ENCODE peak calls at places on chromosomes 5 and 9, in seven cellular contexts. M is upper lobe of right lung, I is small intestine, J is GM23248, X is breast epithelium, R is neuronal stem cell, F is aorta. G is an unnamed sample.

GRCh38 chr5:134041570-134042411 is 37.0 kb upstream of the VDAC1 start:
- DNase-seq in M (no peak), I (no peak), J (no peak), X (no peak), R (no peak), F (no peak), G (no peak)

GRCh38 chr5:1315709-1316587 is 21.1 kb upstream of the TERT start:
- DNase-seq in M (peak; percentile 85), I (peak; percentile 93), J (peak; percentile 24), X (peak; percentile 77), R (no peak), F (peak; percentile 32), G (peak; percentile 81)

GRCh38 chr5:64180661-64181343 is 15.2 kb downstream of the RNF180 start:
- DNase-seq in M (no peak), I (no peak), J (peak; percentile 3), X (no peak), R (no peak), F (no peak), G (no peak)

GRCh38 chr9:108831496-108832178 is 24.1 kb downstream of the ACTL7B start:
- DNase-seq in M (no peak), I (no peak), J (no peak), X (no peak), R (no peak), F (no peak), G (no peak)

GRCh38 chr9:16289639-16290038 is 580.8 kb downstream of the BNC2 start:
- DNase-seq in M (no peak), I (no peak), J (peak; percentile 38), X (no peak), R (no peak), F (peak; percentile 54), G (no peak)

GRCh38 chr9:93655621-93656425 is 79.4 kb downstream of the PHF2 start:
- DNase-seq in M (peak; percentile 59), I (no peak), J (no peak), X (no peak), R (no peak), F (peak; percentile 37), G (no peak)

GRCh38 chr5:68252678-68253520 is 37.3 kb downstream of the PIK3R1 start:
- DNase-seq in M (no peak), I (peak; percentile 54), J (peak; percentile 91), X (no peak), R (peak; percentile 48), F (peak; percentile 63), G (peak; percentile 38)

GRCh38 chr5:58886315-58887207 is 303.7 kb downstream of the RAB3C start:
- DNase-seq in M (peak; percentile 75), I (peak; percentile 44), J (peak; percentile 76), X (peak; percentile 49), R (peak; percentile 57), F (peak; percentile 66), G (peak; percentile 67)

GRCh38 chr5:131163315-131164119 is 1.5 kb downstream of the HINT1 start:
- DNase-seq in M (no peak), I (peak; percentile 51), J (peak; percentile 57), X (no peak), R (no peak), F (no peak), G (peak; percentile 14)

GRCh38 chr9:134386951-134387831 is 60.9 kb downstream of the RXRA start:
- DNase-seq in M (no peak), I (no peak), J (peak; percentile 43), X (peak; percentile 89), R (no peak), F (no peak), G (no peak)

GRCh38 chr5:140358738-140359310 is 1.2 kb upstream of the SLC4A9 start:
- DNase-seq in M (no peak), I (peak; percentile 25), J (peak; percentile 72), X (no peak), R (peak; percentile 54), F (no peak), G (no peak)

GRCh38 chr5:16502866-16503265 is 37.3 kb upstream of the ZNF622 start:
- DNase-seq in M (no peak), I (no peak), J (peak; percentile 26), X (no peak), R (no peak), F (no peak), G (no peak)

GRCh38 chr5:173410459-173411233 is 82.4 kb upstream of the STC2 start:
- DNase-seq in M (no peak), I (no peak), J (no peak), X (no peak), R (no peak), F (no peak), G (no peak)

GRCh38 chr5:61329729-61330128 is 2.3 kb upstream of the ZSWIM6 start:
- DNase-seq in M (no peak), I (no peak), J (peak; percentile 34), X (no peak), R (no peak), F (no peak), G (no peak)

GRCh38 chr5:101160002-101160401 is 256.9 kb upstream of the ST8SIA4 start:
- DNase-seq in M (no peak), I (no peak), J (no peak), X (no peak), R (no peak), F (no peak), G (no peak)

GRCh38 chr9:75483636-75484035 is 395.3 kb downstream of the OSTF1 start:
- DNase-seq in M (no peak), I (no peak), J (no peak), X (no peak), R (no peak), F (no peak), G (no peak)

GRCh38 chr5:65455064-65455463 is 26.7 kb downstream of the ADAMTS6 start:
- DNase-seq in M (no peak), I (no peak), J (no peak), X (no peak), R (no peak), F (no peak), G (no peak)

GRCh38 chr9:84304166-84304565 is 36.4 kb downstream of the SLC28A3 start:
- DNase-seq in M (no peak), I (no peak), J (no peak), X (no peak), R (no peak), F (no peak), G (no peak)

GRCh38 chr9:90219548-90220118 is 423.0 kb downstream of the DIRAS2 start:
- DNase-seq in M (peak; percentile 73), I (peak; percentile 38), J (peak; percentile 0), X (no peak), R (no peak), F (no peak), G (peak; percentile 21)

GRCh38 chr5:151819830-151820229 is 48.1 kb downstream of the G3BP1 start:
- DNase-seq in M (no peak), I (no peak), J (no peak), X (peak; percentile 27), R (no peak), F (no peak), G (no peak)

GRCh38 chr5:67246108-67246507 is 49.5 kb upstream of the CD180 start:
- DNase-seq in M (no peak), I (peak; percentile 73), J (peak; percentile 74), X (no peak), R (peak; percentile 74), F (no peak), G (peak; percentile 67)

GRCh38 chr9:95817205-95817604 is 58.3 kb upstream of the ERCC6L2 start:
- DNase-seq in M (no peak), I (no peak), J (no peak), X (no peak), R (no peak), F (no peak), G (no peak)

GRCh38 chr5:96807099-96807654 is 568 bp downstream of the ERAP1 start:
- DNase-seq in M (peak; percentile 94), I (peak; percentile 82), J (peak; percentile 87), X (peak; percentile 58), R (peak; percentile 42), F (peak; percentile 85), G (no peak)

DNA sequence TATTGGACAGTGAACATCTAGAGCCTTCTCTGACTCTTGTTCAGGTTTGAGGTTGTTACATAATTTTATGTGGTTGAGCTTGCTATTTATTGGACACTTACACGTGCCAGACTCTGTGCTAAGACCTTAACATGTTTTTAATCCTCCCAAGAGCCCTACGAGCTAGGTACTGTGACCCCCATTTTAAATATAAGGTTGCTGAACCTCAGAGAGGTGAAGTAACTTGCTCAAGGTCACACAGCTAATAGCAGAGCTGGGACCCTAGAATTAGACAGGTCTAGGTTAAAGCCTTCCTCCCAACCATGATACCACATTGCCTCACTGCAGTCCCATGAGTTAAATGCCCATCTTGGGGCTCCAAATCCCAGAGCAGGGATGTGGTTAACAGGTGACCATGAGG is 135.7 kb upstream of the PITX1 start:
- DNase-seq in M (no peak), I (no peak), J (no peak), X (no peak), R (no peak), F (no peak), G (no peak)
- H3K27me3 ChIP-seq in M (peaks cover 4% of the 10 kb centered on the region), I (no peaks in the 10 kb centered on the region), J (peaks cover 52% of the 10 kb centered on the region), X (no peaks in the 10 kb centered on the region), R (no peaks in the 10 kb centered on the region), F (no peaks in the 10 kb centered on the region), G (no peaks in the 10 kb centered on the region)

GRCh38 chr5:15420201-15420600 is 79.8 kb upstream of the FBXL7 start:
- DNase-seq in M (no peak), I (no peak), J (no peak), X (no peak), R (no peak), F (peak; percentile 62), G (no peak)
- H3K4me3 ChIP-seq in M (no peak overlapping the region), I (no peak overlapping the region), J (no peak overlapping the region), X (no peak overlapping the region), R (no peak overlapping the region), F (no peak overlapping the region), G (no peak overlapping the region)

DNA sequence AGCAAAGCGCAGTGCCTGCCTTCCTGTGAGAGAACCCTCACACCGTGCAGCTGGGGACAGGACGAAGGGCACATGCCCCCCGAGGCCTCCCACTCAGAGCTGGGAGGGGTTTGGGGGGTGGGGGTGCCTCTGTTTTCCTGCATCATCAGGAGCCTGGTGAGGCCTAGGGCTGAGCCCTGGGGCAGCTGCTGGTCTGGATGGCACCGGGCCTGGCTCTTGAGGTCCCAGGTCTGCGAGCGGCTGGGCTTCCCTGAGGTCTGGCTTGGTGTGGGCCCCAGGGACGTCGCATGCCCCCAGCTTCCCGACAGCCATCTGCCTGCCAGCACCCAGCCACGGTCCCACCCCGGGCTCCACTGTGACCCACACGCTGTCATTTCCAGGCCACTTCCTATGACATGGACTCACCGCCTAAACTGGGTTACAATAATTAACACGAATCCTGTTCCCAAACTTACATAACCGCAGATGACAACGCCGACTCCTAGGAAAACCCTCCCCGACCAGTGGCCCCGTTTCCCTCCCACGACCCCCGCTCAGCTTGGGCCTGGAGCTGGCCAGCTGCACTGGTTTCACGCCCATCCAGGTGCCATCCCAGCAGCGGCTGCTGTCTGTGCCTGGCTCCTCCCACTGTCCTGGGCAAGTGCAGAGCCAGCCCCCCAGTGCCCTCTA is 8.7 kb downstream of the NACC2 start:
- DNase-seq in M (peak; percentile 66), I (no peak), J (no peak), X (no peak), R (no peak), F (peak; percentile 73), G (no peak)
- H3K27ac ChIP-seq in M (peak overlapping the region; percentile 24), I (no peak overlapping the region), J (no peak overlapping the region), X (no peak overlapping the region), R (no peak overlapping the region), F (peak overlapping the region; percentile 89), G (no peak overlapping the region)

DNA sequence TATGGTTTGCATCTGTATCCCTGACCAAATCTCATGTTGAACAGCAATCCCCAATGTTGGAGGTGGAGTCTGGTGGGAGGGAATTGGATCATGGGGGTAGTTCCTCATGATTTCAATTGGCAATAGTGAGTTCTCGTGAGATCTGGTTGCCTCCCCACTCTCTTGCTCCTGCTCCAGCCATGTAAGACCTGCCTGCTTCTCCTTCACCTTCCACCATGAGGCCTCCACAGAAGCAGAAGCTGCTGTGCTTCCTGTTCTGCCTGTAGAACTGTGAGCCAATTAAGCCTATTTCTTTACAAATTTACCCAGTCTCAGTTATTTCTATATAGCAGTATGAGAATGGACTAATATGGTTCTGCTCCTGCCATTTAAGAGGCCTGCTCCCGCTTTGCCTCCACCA is 32.9 kb downstream of the SCAI start:
- DNase-seq in M (no peak), I (no peak), J (no peak), X (no peak), R (no peak), F (no peak), G (no peak)
- H3K27me3 ChIP-seq in M (no peaks in the 10 kb centered on the region), I (no peaks in the 10 kb centered on the region), J (no peaks in the 10 kb centered on the region), X (no peaks in the 10 kb centered on the region), R (no peaks in the 10 kb centered on the region), F (no peaks in the 10 kb centered on the region), G (no peaks in the 10 kb centered on the region)